ENCODE peak calls at places on chromosomes 12 and 14, in five cellular contexts. One of them, this sample, is unnamed.

GRCh38 chr14:94307410-94307992 is 14.4 kb upstream of the SERPINA10 start:
- DNase-seq in GM12878: no peak
- DNase-seq in iPS-NIHi11: peak
- DNase-seq in stimulated activated CD4-positive, alpha-beta T cell treated with anti-CD3 and anti-CD28 coated beads, Interleukin-1b, Interleukin-23, amount 100 ng/mL, for 4 hours: no peak
- DNase-seq in activated CD8-positive, alpha-beta memory T cell treated with anti-CD3 and anti-CD28 coated beads for 1 hour: no peak
- DNase-seq in this sample: no peak

GRCh38 chr12:132558861-132559623 is 51.3 kb downstream of the LRCOL1 start:
- DNase-seq in stimulated activated CD4-positive, alpha-beta T cell treated with anti-CD3 and anti-CD28 coated beads, Interleukin-1b, Interleukin-23, amount 100 ng/mL, for 4 hours: no peak
- DNase-seq in iPS-NIHi11: no peak
- DNase-seq in GM12878: no peak
- DNase-seq in activated CD8-positive, alpha-beta memory T cell treated with anti-CD3 and anti-CD28 coated beads for 1 hour: no peak
- DNase-seq in this sample: no peak

GRCh38 chr14:90060965-90061848 is 587 bp upstream of the KCNK13 start:
- DNase-seq in iPS-NIHi11: peak
- DNase-seq in stimulated activated CD4-positive, alpha-beta T cell treated with anti-CD3 and anti-CD28 coated beads, Interleukin-1b, Interleukin-23, amount 100 ng/mL, for 4 hours: no peak
- DNase-seq in GM12878: no peak
- DNase-seq in activated CD8-positive, alpha-beta memory T cell treated with anti-CD3 and anti-CD28 coated beads for 1 hour: no peak
- DNase-seq in this sample: no peak

GRCh38 chr14:85517113-85517688 is 12.7 kb upstream of the FLRT2 start:
- DNase-seq in GM12878: no peak
- DNase-seq in iPS-NIHi11: no peak
- DNase-seq in stimulated activated CD4-positive, alpha-beta T cell treated with anti-CD3 and anti-CD28 coated beads, Interleukin-1b, Interleukin-23, amount 100 ng/mL, for 4 hours: no peak
- DNase-seq in activated CD8-positive, alpha-beta memory T cell treated with anti-CD3 and anti-CD28 coated beads for 1 hour: no peak
- DNase-seq in this sample: no peak

GRCh38 chr14:34227834-34228662 is 234.0 kb downstream of the SPTSSA start:
- DNase-seq in activated CD8-positive, alpha-beta memory T cell treated with anti-CD3 and anti-CD28 coated beads for 1 hour: peak
- DNase-seq in GM12878: no peak
- DNase-seq in stimulated activated CD4-positive, alpha-beta T cell treated with anti-CD3 and anti-CD28 coated beads, Interleukin-1b, Interleukin-23, amount 100 ng/mL, for 4 hours: peak
- DNase-seq in iPS-NIHi11: peak
- DNase-seq in this sample: peak

GRCh38 chr12:79402626-79403025 is 288.1 kb downstream of the PAWR start:
- DNase-seq in stimulated activated CD4-positive, alpha-beta T cell treated with anti-CD3 and anti-CD28 coated beads, Interleukin-1b, Interleukin-23, amount 100 ng/mL, for 4 hours: no peak
- DNase-seq in activated CD8-positive, alpha-beta memory T cell treated with anti-CD3 and anti-CD28 coated beads for 1 hour: no peak
- DNase-seq in GM12878: no peak
- DNase-seq in iPS-NIHi11: no peak
- DNase-seq in this sample: no peak

GRCh38 chr12:97308576-97309198 is 153.9 kb upstream of the RMST start:
- DNase-seq in activated CD8-positive, alpha-beta memory T cell treated with anti-CD3 and anti-CD28 coated beads for 1 hour: no peak
- DNase-seq in GM12878: peak
- DNase-seq in iPS-NIHi11: no peak
- DNase-seq in stimulated activated CD4-positive, alpha-beta T cell treated with anti-CD3 and anti-CD28 coated beads, Interleukin-1b, Interleukin-23, amount 100 ng/mL, for 4 hours: no peak
- DNase-seq in this sample: no peak

GRCh38 chr12:22543246-22544037 is 900 bp downstream of the C2CD5 start:
- DNase-seq in activated CD8-positive, alpha-beta memory T cell treated with anti-CD3 and anti-CD28 coated beads for 1 hour: no peak
- DNase-seq in GM12878: peak
- DNase-seq in iPS-NIHi11: peak
- DNase-seq in stimulated activated CD4-positive, alpha-beta T cell treated with anti-CD3 and anti-CD28 coated beads, Interleukin-1b, Interleukin-23, amount 100 ng/mL, for 4 hours: peak
- DNase-seq in this sample: peak

GRCh38 chr12:105622846-105623245 is 292.4 kb downstream of the C12orf75 start:
- DNase-seq in iPS-NIHi11: no peak
- DNase-seq in activated CD8-positive, alpha-beta memory T cell treated with anti-CD3 and anti-CD28 coated beads for 1 hour: no peak
- DNase-seq in GM12878: no peak
- DNase-seq in stimulated activated CD4-positive, alpha-beta T cell treated with anti-CD3 and anti-CD28 coated beads, Interleukin-1b, Interleukin-23, amount 100 ng/mL, for 4 hours: no peak
- DNase-seq in this sample: no peak

GRCh38 chr14:37089410-37089809 is 83.0 kb downstream of the SLC25A21 start:
- DNase-seq in stimulated activated CD4-positive, alpha-beta T cell treated with anti-CD3 and anti-CD28 coated beads, Interleukin-1b, Interleukin-23, amount 100 ng/mL, for 4 hours: no peak
- DNase-seq in GM12878: no peak
- DNase-seq in activated CD8-positive, alpha-beta memory T cell treated with anti-CD3 and anti-CD28 coated beads for 1 hour: no peak
- DNase-seq in iPS-NIHi11: no peak
- DNase-seq in this sample: no peak

GRCh38 chr14:103543721-103544626 is 15.0 kb downstream of the TRMT61A start:
- DNase-seq in iPS-NIHi11: no peak
- DNase-seq in GM12878: no peak
- DNase-seq in stimulated activated CD4-positive, alpha-beta T cell treated with anti-CD3 and anti-CD28 coated beads, Interleukin-1b, Interleukin-23, amount 100 ng/mL, for 4 hours: no peak
- DNase-seq in activated CD8-positive, alpha-beta memory T cell treated with anti-CD3 and anti-CD28 coated beads for 1 hour: no peak
- DNase-seq in this sample: no peak

GRCh38 chr12:27577688-27578087 is 53.7 kb downstream of the PPFIBP1 start:
- DNase-seq in GM12878: no peak
- DNase-seq in iPS-NIHi11: no peak
- DNase-seq in stimulated activated CD4-positive, alpha-beta T cell treated with anti-CD3 and anti-CD28 coated beads, Interleukin-1b, Interleukin-23, amount 100 ng/mL, for 4 hours: no peak
- DNase-seq in activated CD8-positive, alpha-beta memory T cell treated with anti-CD3 and anti-CD28 coated beads for 1 hour: no peak
- DNase-seq in this sample: no peak

GRCh38 chr12:3243376-3244084 is 166.4 kb downstream of the TSPAN9 start:
- DNase-seq in stimulated activated CD4-positive, alpha-beta T cell treated with anti-CD3 and anti-CD28 coated beads, Interleukin-1b, Interleukin-23, amount 100 ng/mL, for 4 hours: no peak
- DNase-seq in GM12878: no peak
- DNase-seq in activated CD8-positive, alpha-beta memory T cell treated with anti-CD3 and anti-CD28 coated beads for 1 hour: no peak
- DNase-seq in iPS-NIHi11: no peak
- DNase-seq in this sample: no peak

GRCh38 chr14:105496831-105497591 is 6.0 kb downstream of the TEDC1 start:
- DNase-seq in stimulated activated CD4-positive, alpha-beta T cell treated with anti-CD3 and anti-CD28 coated beads, Interleukin-1b, Interleukin-23, amount 100 ng/mL, for 4 hours: no peak
- DNase-seq in GM12878: no peak
- DNase-seq in iPS-NIHi11: no peak
- DNase-seq in activated CD8-positive, alpha-beta memory T cell treated with anti-CD3 and anti-CD28 coated beads for 1 hour: no peak
- DNase-seq in this sample: no peak

GRCh38 chr14:102822311-102822863 is 45.1 kb downstream of the TRAF3 start:
- DNase-seq in iPS-NIHi11: no peak
- DNase-seq in GM12878: no peak
- DNase-seq in activated CD8-positive, alpha-beta memory T cell treated with anti-CD3 and anti-CD28 coated beads for 1 hour: no peak
- DNase-seq in stimulated activated CD4-positive, alpha-beta T cell treated with anti-CD3 and anti-CD28 coated beads, Interleukin-1b, Interleukin-23, amount 100 ng/mL, for 4 hours: peak
- DNase-seq in this sample: peak

GRCh38 chr12:75660805-75661404 is 149.5 kb upstream of the KRR1 start:
- DNase-seq in activated CD8-positive, alpha-beta memory T cell treated with anti-CD3 and anti-CD28 coated beads for 1 hour: no peak
- DNase-seq in stimulated activated CD4-positive, alpha-beta T cell treated with anti-CD3 and anti-CD28 coated beads, Interleukin-1b, Interleukin-23, amount 100 ng/mL, for 4 hours: no peak
- DNase-seq in GM12878: no peak
- DNase-seq in iPS-NIHi11: no peak
- DNase-seq in this sample: no peak

GRCh38 chr12:93139028-93139665 is 210.1 kb upstream of the EEA1 start:
- DNase-seq in GM12878: no peak
- DNase-seq in stimulated activated CD4-positive, alpha-beta T cell treated with anti-CD3 and anti-CD28 coated beads, Interleukin-1b, Interleukin-23, amount 100 ng/mL, for 4 hours: no peak
- DNase-seq in activated CD8-positive, alpha-beta memory T cell treated with anti-CD3 and anti-CD28 coated beads for 1 hour: no peak
- DNase-seq in iPS-NIHi11: no peak
- DNase-seq in this sample: no peak

GRCh38 chr14:40199101-40199500 is 766.9 kb upstream of the FBXO33 start:
- DNase-seq in activated CD8-positive, alpha-beta memory T cell treated with anti-CD3 and anti-CD28 coated beads for 1 hour: no peak
- DNase-seq in iPS-NIHi11: no peak
- DNase-seq in stimulated activated CD4-positive, alpha-beta T cell treated with anti-CD3 and anti-CD28 coated beads, Interleukin-1b, Interleukin-23, amount 100 ng/mL, for 4 hours: no peak
- DNase-seq in GM12878: no peak
- DNase-seq in this sample: no peak

GRCh38 chr14:34684578-34684977 is 29.8 kb downstream of the CFL2 start:
- DNase-seq in stimulated activated CD4-positive, alpha-beta T cell treated with anti-CD3 and anti-CD28 coated beads, Interleukin-1b, Interleukin-23, amount 100 ng/mL, for 4 hours: no peak
- DNase-seq in GM12878: no peak
- DNase-seq in activated CD8-positive, alpha-beta memory T cell treated with anti-CD3 and anti-CD28 coated beads for 1 hour: no peak
- DNase-seq in iPS-NIHi11: no peak
- DNase-seq in this sample: no peak

GRCh38 chr12:95548539-95549391 is 2.5 kb downstream of the USP44 start:
- DNase-seq in iPS-NIHi11: peak
- DNase-seq in GM12878: no peak
- DNase-seq in stimulated activated CD4-positive, alpha-beta T cell treated with anti-CD3 and anti-CD28 coated beads, Interleukin-1b, Interleukin-23, amount 100 ng/mL, for 4 hours: peak
- DNase-seq in activated CD8-positive, alpha-beta memory T cell treated with anti-CD3 and anti-CD28 coated beads for 1 hour: peak
- DNase-seq in this sample: peak

GRCh38 chr12:6961695-6962284 is 8.7 kb downstream of the PHB2 start:
- DNase-seq in GM12878: no peak
- DNase-seq in iPS-NIHi11: peak
- DNase-seq in activated CD8-positive, alpha-beta memory T cell treated with anti-CD3 and anti-CD28 coated beads for 1 hour: no peak
- DNase-seq in stimulated activated CD4-positive, alpha-beta T cell treated with anti-CD3 and anti-CD28 coated beads, Interleukin-1b, Interleukin-23, amount 100 ng/mL, for 4 hours: no peak
- DNase-seq in this sample: no peak

GRCh38 chr12:108768591-108769500 is 37.5 kb upstream of the CORO1C start:
- DNase-seq in activated CD8-positive, alpha-beta memory T cell treated with anti-CD3 and anti-CD28 coated beads for 1 hour: no peak
- DNase-seq in iPS-NIHi11: peak
- DNase-seq in GM12878: peak
- DNase-seq in stimulated activated CD4-positive, alpha-beta T cell treated with anti-CD3 and anti-CD28 coated beads, Interleukin-1b, Interleukin-23, amount 100 ng/mL, for 4 hours: no peak
- DNase-seq in this sample: no peak